ENCODE peak calls at places on chromosome 15, in nine cellular contexts. Q, E, R, Y, P, J, F, Z and N are unnamed samples.

GRCh38 chr15:57114070-57114469 is 195.6 kb downstream of the TCF12 start:
- DNase-seq in Q (no peak), E (no peak), R (no peak), Y (no peak), P (no peak), J (no peak), F (no peak), Z (no peak), N (peak; percentile 14)

GRCh38 chr15:96882361-96882760 is 551.9 kb downstream of the NR2F2 start:
- DNase-seq in Q (no peak), E (no peak), R (no peak), Y (no peak), P (no peak), J (no peak), F (no peak), Z (no peak), N (no peak)

GRCh38 chr15:74251187-74251811 is 15.2 kb downstream of the CCDC33 start:
- DNase-seq in Q (peak; percentile 89), E (peak; percentile 93), R (no peak), Y (peak; percentile 84), P (peak; percentile 94), J (no peak), F (no peak), Z (no peak), N (no peak)

GRCh38 chr15:26873846-26874245 is 7.0 kb downstream of the GABRA5 start:
- DNase-seq in Q (peak; percentile 49), E (no peak), R (no peak), Y (no peak), P (peak; percentile 55), J (no peak), F (peak; percentile 49), Z (no peak), N (no peak)

GRCh38 chr15:52362497-52362896 is 66.9 kb upstream of the MYO5C start:
- DNase-seq in Q (no peak), E (no peak), R (no peak), Y (no peak), P (peak; percentile 31), J (no peak), F (no peak), Z (no peak), N (peak; percentile 72)

GRCh38 chr15:45743309-45744041 is 108.6 kb downstream of the SQOR start:
- DNase-seq in Q (no peak), E (no peak), R (no peak), Y (no peak), P (no peak), J (no peak), F (no peak), Z (no peak), N (no peak)

GRCh38 chr15:88990185-88990679 is 77.1 kb upstream of the MFGE8 start:
- DNase-seq in Q (no peak), E (no peak), R (peak; percentile 52), Y (no peak), P (no peak), J (peak; percentile 62), F (no peak), Z (no peak), N (no peak)

GRCh38 chr15:62788224-62788623 is 254.3 kb upstream of the TPM1 start:
- DNase-seq in Q (no peak), E (no peak), R (no peak), Y (no peak), P (no peak), J (no peak), F (no peak), Z (no peak), N (no peak)

GRCh38 chr15:77542491-77543001 is 90.2 kb downstream of the LINGO1 start:
- DNase-seq in Q (peak; percentile 82), E (no peak), R (no peak), Y (no peak), P (no peak), J (peak; percentile 37), F (peak; percentile 31), Z (no peak), N (peak; percentile 68)

GRCh38 chr15:94792166-94792565 is 560.8 kb downstream of the MCTP2 start:
- DNase-seq in Q (peak; percentile 74), E (no peak), R (peak; percentile 24), Y (no peak), P (no peak), J (no peak), F (no peak), Z (no peak), N (peak; percentile 93)

GRCh38 chr15:94793641-94794040 is 562.3 kb downstream of the MCTP2 start:
- DNase-seq in Q (peak; percentile 94), E (no peak), R (peak; percentile 53), Y (no peak), P (no peak), J (no peak), F (no peak), Z (no peak), N (peak; percentile 41)

GRCh38 chr15:94791008-94791407 is 559.6 kb downstream of the MCTP2 start:
- DNase-seq in Q (no peak), E (no peak), R (no peak), Y (no peak), P (no peak), J (no peak), F (no peak), Z (no peak), N (peak; percentile 63)

DNA sequence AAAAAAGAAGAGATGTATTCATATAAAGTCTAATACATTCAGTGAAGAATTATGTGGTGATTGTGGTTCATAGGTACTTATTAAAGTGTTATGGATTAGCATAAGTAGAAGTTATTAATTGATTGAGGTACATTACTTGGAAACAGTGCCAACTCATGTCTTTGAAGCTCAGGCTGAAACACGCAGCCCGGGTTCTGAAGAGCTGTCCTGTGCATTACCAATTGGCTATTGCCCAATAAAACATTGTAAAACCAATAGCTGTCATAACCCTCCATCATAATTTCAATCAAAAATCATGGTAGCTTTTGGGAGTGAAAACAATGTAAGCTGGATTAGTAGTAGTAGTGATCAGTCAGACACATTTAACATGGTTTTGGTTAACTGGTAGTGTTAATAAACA is 560.2 kb downstream of the MCTP2 start:
- DNase-seq in Q (no peak), E (no peak), R (no peak), Y (no peak), P (no peak), J (no peak), F (no peak), Z (no peak), N (peak; percentile 57)
- H3K9me3 ChIP-seq in Q (peaks cover 3% of the 10 kb centered on the region), E (no peaks in the 10 kb centered on the region), R (no peaks in the 10 kb centered on the region), Y (no peaks in the 10 kb centered on the region), P (no peaks in the 10 kb centered on the region), J (peaks cover 7% of the 10 kb centered on the region), F (no peaks in the 10 kb centered on the region), Z (no peaks in the 10 kb centered on the region), N (no peaks in the 10 kb centered on the region)

GRCh38 chr15:24971052-24971451 is 16.3 kb downstream of the SNRPN start:
- DNase-seq in Q (no peak), E (no peak), R (no peak), Y (no peak), P (no peak), J (no peak), F (no peak), Z (no peak), N (no peak)

GRCh38 chr15:24962880-24963279 is 8.1 kb downstream of the SNRPN start:
- DNase-seq in Q (no peak), E (no peak), R (no peak), Y (no peak), P (no peak), J (no peak), F (no peak), Z (no peak), N (no peak)

GRCh38 chr15:24961967-24962366 is 7.2 kb downstream of the SNRPN start:
- DNase-seq in Q (no peak), E (no peak), R (no peak), Y (no peak), P (no peak), J (no peak), F (no peak), Z (no peak), N (no peak)

GRCh38 chr15:24971772-24972171 is 17.0 kb downstream of the SNRPN start:
- DNase-seq in Q (no peak), E (no peak), R (no peak), Y (no peak), P (no peak), J (no peak), F (no peak), Z (no peak), N (no peak)

DNA sequence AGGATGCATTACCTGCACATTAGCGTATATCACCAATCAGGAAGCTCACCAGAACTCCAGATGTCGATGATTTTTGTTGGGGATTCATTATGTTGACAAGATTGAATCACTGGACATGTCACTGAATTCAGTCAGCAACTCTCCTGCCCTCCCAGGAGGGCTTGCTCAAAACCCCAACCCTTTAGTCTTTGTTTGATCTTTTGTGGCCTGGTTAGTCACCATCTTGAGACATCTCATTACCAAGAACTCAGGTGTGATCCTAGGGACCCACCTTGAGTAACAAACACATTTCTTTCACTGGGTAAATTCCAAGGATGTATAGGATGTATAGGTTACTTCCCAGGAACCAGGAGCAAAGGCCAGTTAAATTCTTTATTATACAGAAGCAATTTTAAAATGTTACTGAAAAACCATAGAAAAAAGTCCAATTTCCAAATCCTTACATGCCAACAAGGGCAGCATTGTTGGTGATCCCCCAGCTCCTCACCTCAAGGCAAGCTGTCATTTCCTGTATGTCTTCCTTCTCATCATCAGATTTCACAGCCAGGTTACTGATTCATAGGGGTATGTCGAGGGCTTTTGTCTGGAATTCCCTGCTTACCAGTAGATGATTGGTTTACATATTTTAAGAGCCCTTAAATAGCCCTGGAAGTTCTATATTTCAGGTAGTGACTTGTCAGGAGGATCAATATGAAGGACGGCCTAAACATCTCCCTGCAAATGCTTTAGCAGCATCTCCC is 11.7 kb downstream of the SNRPN start:
- DNase-seq in Q (no peak), E (no peak), R (no peak), Y (no peak), P (no peak), J (no peak), F (no peak), Z (no peak), N (peak; percentile 75)
- H3K9me3 ChIP-seq in Q (no peaks in the 10 kb centered on the region), E (no peaks in the 10 kb centered on the region), R (no peaks in the 10 kb centered on the region), Y (peaks cover 24% of the 10 kb centered on the region), P (peaks cover 39% of the 10 kb centered on the region), J (peaks cover 25% of the 10 kb centered on the region), F (no peaks in the 10 kb centered on the region), Z (no peaks in the 10 kb centered on the region), N (peaks cover 3% of the 10 kb centered on the region)

DNA sequence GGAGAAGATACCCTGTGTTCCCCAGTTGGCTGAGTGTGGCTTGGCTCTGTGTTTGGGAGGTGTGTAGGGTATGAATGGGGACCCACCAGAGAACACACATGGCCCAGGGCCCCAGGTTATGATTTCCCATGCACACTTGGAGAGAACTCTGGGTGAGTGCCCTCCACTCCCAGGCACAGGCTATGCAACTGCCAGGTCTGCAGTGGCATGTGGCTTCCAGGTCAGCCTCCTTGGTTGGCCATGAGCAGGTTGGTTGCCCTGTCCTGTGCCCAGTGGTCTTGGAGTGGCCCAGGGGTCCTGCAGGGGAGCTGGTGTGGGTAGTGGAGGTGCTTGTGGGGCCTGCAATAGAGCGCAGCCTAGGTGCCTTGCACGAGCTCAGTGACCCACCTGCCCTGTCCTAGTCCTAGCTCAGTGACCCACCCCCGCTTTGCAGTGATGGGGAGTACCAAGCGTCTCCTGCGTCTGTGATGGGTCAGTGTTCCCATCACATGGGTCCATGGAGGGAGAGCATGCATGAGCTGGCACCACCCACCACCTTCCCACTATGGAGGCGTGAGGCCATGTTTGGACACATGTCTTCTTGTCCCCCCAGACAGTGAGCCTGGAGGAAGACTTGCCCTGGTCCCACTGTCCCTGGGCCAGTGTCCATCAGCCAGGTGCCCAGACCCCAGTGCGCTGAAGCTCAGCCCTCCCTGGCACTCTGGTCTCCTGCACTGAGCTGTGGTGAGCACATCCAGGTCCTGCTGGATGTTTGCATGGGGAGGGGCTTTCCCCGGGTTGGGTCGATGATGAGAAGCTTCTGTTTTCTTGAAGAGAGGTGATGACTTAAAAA is 217.3 kb downstream of the SNRPN start:
- DNase-seq in Q (no peak), E (peak; percentile 8), R (peak; percentile 3), Y (no peak), P (no peak), J (no peak), F (peak; percentile 16), Z (no peak), N (no peak)
- H3K9me3 ChIP-seq in Q (no peaks in the 10 kb centered on the region), E (no peaks in the 10 kb centered on the region), R (peaks cover 2% of the 10 kb centered on the region), Y (peaks cover 73% of the 10 kb centered on the region), P (peaks cover 34% of the 10 kb centered on the region), J (no peaks in the 10 kb centered on the region), F (no peaks in the 10 kb centered on the region), Z (no peaks in the 10 kb centered on the region), N (peaks cover 46% of the 10 kb centered on the region)

GRCh38 chr15:25067725-25068309 is 113.0 kb downstream of the SNRPN start:
- DNase-seq in Q (no peak), E (no peak), R (no peak), Y (no peak), P (no peak), J (no peak), F (no peak), Z (no peak), N (no peak)
- H3K9me3 ChIP-seq in Q (no peaks in the 10 kb centered on the region), E (no peaks in the 10 kb centered on the region), R (peaks cover 19% of the 10 kb centered on the region), Y (peaks cover 100% of the 10 kb centered on the region), P (peaks cover 100% of the 10 kb centered on the region), J (peaks cover 83% of the 10 kb centered on the region), F (peaks cover 25% of the 10 kb centered on the region), Z (peaks cover 77% of the 10 kb centered on the region), N (peaks cover 99% of the 10 kb centered on the region)